ENCODE peak calls at places on chromosomes 4 and X, in four cellular contexts. E is GM12878, C is K562, B is H1. S is an unnamed sample.

GRCh38 chr4:11496313-11496956 is 67.7 kb upstream of the HS3ST1 start:
- DNase-seq in C (no peak), B (no peak), E (no peak), S (no peak)

GRCh38 chr4:58940167-58940566 is 1830.0 kb upstream of the IGFBP7 start:
- DNase-seq in E (no peak), C (no peak), B (no peak), S (no peak)

GRCh38 chrX:118536687-118537461 is 41.3 kb downstream of the DOCK11 start:
- DNase-seq in C (no peak), E (peak; percentile 33), B (no peak), S (no peak)

GRCh38 chrX:118726887-118727685 is at the start of gene IL13RA1:
- DNase-seq in C (peak; percentile 89), E (no peak), B (peak; percentile 70), S (peak; percentile 60)

GRCh38 chr4:56752985-56753384 is 68.5 kb downstream of the SPINK2 start:
- DNase-seq in C (no peak), E (no peak), B (no peak), S (peak; percentile 41)

GRCh38 chr4:13201241-13201640 is 282.9 kb downstream of the RAB28 start:
- DNase-seq in E (no peak), B (no peak), C (no peak), S (no peak)

GRCh38 chrX:31420711-31421151 is 348.9 kb upstream of the FTHL17 start:
- DNase-seq in E (no peak), C (no peak), B (no peak), S (no peak)

GRCh38 chr4:100742045-100742444 is 224.2 kb upstream of the EMCN start:
- DNase-seq in C (no peak), B (no peak), E (no peak), S (peak; percentile 63)

GRCh38 chr4:88162636-88163035 is 4.2 kb upstream of the ABCG2 start:
- DNase-seq in C (no peak), E (no peak), B (no peak), S (no peak)

GRCh38 chrX:13533726-13534125 is 35.7 kb upstream of the EGFL6 start:
- DNase-seq in B (no peak), C (no peak), E (no peak), S (no peak)

GRCh38 chrX:105650577-105650976 is 171.8 kb upstream of the NRK start:
- DNase-seq in B (no peak), C (no peak), E (no peak), S (no peak)

GRCh38 chrX:130139474-130140201 is 26.0 kb downstream of the AIFM1 start:
- DNase-seq in B (no peak), C (peak; percentile 23), E (no peak), S (no peak)

GRCh38 chr4:35364321-35364870 is 879.9 kb downstream of the ARAP2 start:
- DNase-seq in E (no peak), C (no peak), B (no peak), S (no peak)

DNA sequence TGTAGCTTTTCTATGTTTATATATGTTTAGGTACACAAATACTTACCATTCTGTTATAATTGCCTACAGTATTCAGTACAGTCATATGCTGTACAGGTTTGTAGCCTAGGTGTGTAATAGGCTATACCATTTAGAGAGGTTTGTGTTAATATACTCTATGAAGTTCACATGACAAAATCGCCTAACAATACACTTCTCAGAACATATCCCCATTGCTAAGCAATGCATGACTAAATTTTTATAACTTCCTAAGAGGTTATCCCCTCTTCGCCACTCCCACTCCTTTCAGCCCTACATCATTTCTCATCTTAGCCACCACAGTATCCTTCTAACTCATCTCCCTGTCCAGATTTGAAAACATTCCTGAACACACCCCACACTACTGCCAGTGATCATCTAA is 83.7 kb upstream of the ZCCHC13 start:
- DNase-seq in E (no peak), C (no peak), B (no peak), S (no peak)
- H3K36me3 ChIP-seq in E (no peaks in the 10 kb centered on the region), C (peaks cover 13% of the 10 kb centered on the region), B (peaks cover 2% of the 10 kb centered on the region), S (no peaks in the 10 kb centered on the region)

GRCh38 chr4:87009095-87009648 is 74.4 kb downstream of the AFF1 start:
- DNase-seq in C (no peak), E (no peak), B (no peak), S (no peak)
- H3K4me3 ChIP-seq in C (peak overlapping the region; percentile 20), E (peak overlapping the region; percentile 59), B (no peak overlapping the region), S (no peak overlapping the region)

GRCh38 chr4:55013431-55013955 is 111.9 kb downstream of the KDR start:
- DNase-seq in C (no peak), E (no peak), B (no peak), S (no peak)
- TF ChIP-seq SP1 in C (no peak), E (no peak), B (no peak), S (no peak)

DNA sequence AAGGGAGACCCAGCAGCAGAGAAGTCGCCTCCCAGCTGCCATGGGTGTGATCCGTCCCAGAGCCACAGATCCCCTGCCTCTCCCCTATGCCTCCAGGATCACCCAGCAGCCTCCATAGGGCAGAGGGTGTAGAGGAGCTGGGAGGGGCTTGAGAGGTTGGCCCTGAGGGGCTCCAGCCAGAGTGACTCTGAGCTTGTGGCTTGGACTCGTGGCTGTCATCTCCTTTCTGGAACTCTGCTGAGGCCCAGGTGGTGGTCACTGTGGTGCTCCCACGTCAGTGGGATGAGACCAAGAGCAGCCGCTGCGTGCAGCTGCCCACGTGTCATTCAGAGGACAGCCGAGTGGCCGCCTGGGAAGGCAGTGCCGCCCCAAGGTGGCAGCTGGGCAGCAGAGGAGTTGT is 4.2 kb downstream of the TACC3 start:
- DNase-seq in E (no peak), B (no peak), C (no peak), S (no peak)
- H3K36me3 ChIP-seq in E (peaks cover 40% of the 10 kb centered on the region), B (peaks cover 44% of the 10 kb centered on the region), C (peaks cover 76% of the 10 kb centered on the region), S (peaks cover 67% of the 10 kb centered on the region)